ENCODE peak calls at places on chromosomes 7 and 10, in seven cellular contexts. J is A549, O is astrocyte of the spinal cord, S is cardiac fibroblast, D is heart right ventricle, Z is neural progenitor cell, F is cardiac muscle cell. U is an unnamed sample.

GRCh38 chr7:149715476-149715875 is 57.9 kb downstream of the ZNF467 start:
- DNase-seq in J (no peak), O (no peak), S (no peak), D (no peak), Z (no peak), F (no peak), U (no peak)

GRCh38 chr7:130006771-130007170 is 44.4 kb downstream of the ZC3HC1 start:
- DNase-seq in J (no peak), O (no peak), S (no peak), D (no peak), Z (no peak), F (no peak), U (no peak)

GRCh38 chr10:8758029-8758428 is 703.5 kb downstream of the GATA3 start:
- DNase-seq in J (no peak), O (peak; percentile 2), S (no peak), D (no peak), Z (no peak), F (no peak), U (no peak)

GRCh38 chr7:32583791-32584190 is 88.5 kb downstream of the AVL9 start:
- DNase-seq in J (no peak), O (peak; percentile 84), S (no peak), D (no peak), Z (no peak), F (no peak), U (no peak)

GRCh38 chr7:90403174-90404113 is at the start of gene CLDN12:
- DNase-seq in J (peak; percentile 93), O (peak; percentile 98), S (peak; percentile 99), D (peak; percentile 81), Z (peak; percentile 89), F (peak; percentile 99), U (peak; percentile 74)

GRCh38 chr10:110387983-110388681 is 83.4 kb upstream of the SMNDC1 start:
- DNase-seq in J (no peak), O (no peak), S (no peak), D (no peak), Z (no peak), F (no peak), U (peak; percentile 63)

GRCh38 chr7:80319461-80319860 is 184.8 kb downstream of the GNAI1 start:
- DNase-seq in J (no peak), O (no peak), S (no peak), D (no peak), Z (no peak), F (no peak), U (no peak)

GRCh38 chr10:128362514-128362913 is 236.3 kb upstream of the MKI67 start:
- DNase-seq in J (no peak), O (no peak), S (no peak), D (no peak), Z (no peak), F (no peak), U (no peak)

GRCh38 chr7:110842796-110843195 is 248.1 kb upstream of the LRRN3 start:
- DNase-seq in J (no peak), O (no peak), S (no peak), D (no peak), Z (no peak), F (no peak), U (no peak)

GRCh38 chr7:110835209-110835608 is 255.7 kb upstream of the LRRN3 start:
- DNase-seq in J (no peak), O (no peak), S (no peak), D (no peak), Z (no peak), F (no peak), U (no peak)

GRCh38 chr7:110841840-110842579 is 248.9 kb upstream of the LRRN3 start:
- DNase-seq in J (no peak), O (no peak), S (no peak), D (no peak), Z (peak; percentile 19), F (no peak), U (no peak)

GRCh38 chr7:110835889-110836288 is 255.0 kb upstream of the LRRN3 start:
- DNase-seq in J (no peak), O (no peak), S (no peak), D (no peak), Z (no peak), F (no peak), U (no peak)

DNA sequence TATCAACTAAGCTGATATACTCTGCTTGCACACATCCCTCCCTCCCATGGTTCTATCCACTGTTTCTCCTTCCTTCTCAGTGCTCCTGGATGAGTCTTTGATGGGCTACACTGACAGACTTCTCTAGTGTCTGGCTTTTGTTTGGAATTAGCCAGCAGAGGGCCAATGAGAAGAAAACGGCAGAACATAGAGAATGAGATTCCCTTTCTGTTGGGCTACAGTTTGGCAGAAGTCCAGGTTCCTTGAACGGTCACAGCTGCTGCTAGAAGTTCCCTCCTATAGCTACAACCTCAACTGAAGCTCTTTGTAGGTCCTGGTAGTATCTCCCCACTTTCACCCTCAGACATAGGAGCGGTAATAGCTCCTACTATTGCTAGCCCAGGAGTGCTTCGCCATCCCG is 251.1 kb upstream of the LRRN3 start:
- DNase-seq in J (no peak), O (peak; percentile 48), S (peak; percentile 74), D (no peak), Z (peak; percentile 28), F (peak; percentile 74), U (no peak)
- TF ChIP-seq CTCF in J (no peak), O (peak; percentile 39), S (peak; percentile 27), D (peak; percentile 19), Z (peak; percentile 40), F (peak; percentile 32), U (no peak)

GRCh38 chr7:27098493-27099223 is 2.9 kb upstream of the HOXA1 start:
- DNase-seq in J (no peak), O (peak; percentile 87), S (no peak), D (no peak), Z (peak; percentile 73), F (no peak), U (no peak)
- H3K4me3 ChIP-seq in J (no peak overlapping the region), O (peak overlapping the region; percentile 93), S (no peak overlapping the region), D (peak overlapping the region; percentile 87), Z (no peak overlapping the region), F (no peak overlapping the region), U (no peak overlapping the region)

GRCh38 chr7:44287488-44288380 is 37.7 kb downstream of the CAMK2B start:
- DNase-seq in J (no peak), O (no peak), S (no peak), D (no peak), Z (no peak), F (no peak), U (no peak)

GRCh38 chr7:44285561-44285960 is 39.8 kb downstream of the CAMK2B start:
- DNase-seq in J (no peak), O (no peak), S (no peak), D (no peak), Z (no peak), F (no peak), U (no peak)

GRCh38 chr7:44286618-44287487 is 38.5 kb downstream of the CAMK2B start:
- DNase-seq in J (no peak), O (no peak), S (no peak), D (peak; percentile 13), Z (no peak), F (no peak), U (no peak)

GRCh38 chr7:44284881-44285541 is 40.4 kb downstream of the CAMK2B start:
- DNase-seq in J (no peak), O (no peak), S (no peak), D (peak; percentile 6), Z (no peak), F (no peak), U (no peak)

GRCh38 chr7:44286182-44286617 is 39.2 kb downstream of the CAMK2B start:
- DNase-seq in J (no peak), O (no peak), S (no peak), D (peak; percentile 20), Z (no peak), F (no peak), U (no peak)
- TF ChIP-seq CTCF in J (no peak), O (no peak), S (no peak), D (peak; percentile 28), Z (peak; percentile 32), F (no peak), U (no peak)

GRCh38 chr10:101121661-101122045 is 9.4 kb upstream of the TLX1 start:
- DNase-seq in J (no peak), O (no peak), S (no peak), D (no peak), Z (no peak), F (no peak), U (no peak)
- H3K4me3 ChIP-seq in J (no peak overlapping the region), O (no peak overlapping the region), S (no peak overlapping the region), D (peak overlapping the region; percentile 58), Z (no peak overlapping the region), F (no peak overlapping the region), U (no peak overlapping the region)

DNA sequence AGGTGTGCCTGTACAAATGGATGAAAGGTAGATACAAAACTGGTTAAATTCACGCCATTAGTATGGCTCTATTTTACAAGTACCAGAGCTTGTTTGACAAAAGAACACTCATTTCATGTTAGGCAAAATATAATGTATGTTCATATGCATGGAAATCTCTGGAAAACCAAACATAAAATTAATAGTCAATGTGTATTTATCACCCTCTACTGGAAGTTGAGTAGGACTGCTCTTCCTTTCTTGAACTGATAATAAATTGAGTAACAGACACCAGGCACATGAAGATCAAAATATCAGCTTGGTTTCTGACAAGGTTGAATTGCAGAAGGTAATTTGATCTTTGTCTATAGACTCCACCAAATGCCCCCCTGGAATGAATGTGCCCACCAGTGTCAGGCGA is 19.8 kb upstream of the AKR1B1 start:
- DNase-seq in J (no peak), O (no peak), S (no peak), D (no peak), Z (no peak), F (peak; percentile 27), U (no peak)
- TF ChIP-seq CTCF in J (peak; percentile 48), O (peak; percentile 9), S (peak; percentile 51), D (peak; percentile 9), Z (no peak), F (peak; percentile 34), U (no peak)

GRCh38 chr10:93473804-93474472 is 8.2 kb downstream of the MYOF start:
- DNase-seq in J (no peak), O (no peak), S (no peak), D (no peak), Z (no peak), F (no peak), U (no peak)

GRCh38 chr10:93468532-93469213 is 13.5 kb downstream of the MYOF start:
- DNase-seq in J (peak; percentile 89), O (peak; percentile 94), S (peak; percentile 91), D (no peak), Z (no peak), F (peak; percentile 92), U (no peak)

GRCh38 chr10:93473161-93473560 is 9.0 kb downstream of the MYOF start:
- DNase-seq in J (no peak), O (no peak), S (no peak), D (no peak), Z (no peak), F (no peak), U (no peak)

GRCh38 chr10:93469454-93469853 is 12.7 kb downstream of the MYOF start:
- DNase-seq in J (no peak), O (no peak), S (no peak), D (no peak), Z (no peak), F (no peak), U (no peak)

GRCh38 chr10:93471110-93471651 is 11.0 kb downstream of the MYOF start:
- DNase-seq in J (peak; percentile 88), O (peak; percentile 99), S (peak; percentile 91), D (no peak), Z (no peak), F (peak; percentile 91), U (no peak)
- H3K4me3 ChIP-seq in J (no peak overlapping the region), O (no peak overlapping the region), S (no peak overlapping the region), D (no peak overlapping the region), Z (no peak overlapping the region), F (no peak overlapping the region), U (no peak overlapping the region)

GRCh38 chr7:154864531-154864908 is 138.4 kb downstream of the PAXIP1 start:
- DNase-seq in J (no peak), O (no peak), S (no peak), D (no peak), Z (no peak), F (no peak), U (no peak)
- TF ChIP-seq CTCF in J (no peak), O (no peak), S (no peak), D (no peak), Z (no peak), F (no peak), U (no peak)